ENCODE peak calls at places on chromosome 3, in four cellular contexts. K, Y, O and I are unnamed samples.

GRCh38 chr3:22450785-22451400 is 699.9 kb upstream of the ZNF385D start:
- DNase-seq in K (no peak), Y (no peak), O (no peak), I (peak)

GRCh38 chr3:31455524-31455923 is 77.2 kb upstream of the STT3B start:
- DNase-seq in K (no peak), Y (no peak), O (no peak), I (no peak)

GRCh38 chr3:122892561-122892960 is 97.7 kb downstream of the SLC49A4 start:
- DNase-seq in K (no peak), Y (no peak), O (no peak), I (no peak)

GRCh38 chr3:15645246-15645645 is 43.7 kb downstream of the BTD start:
- DNase-seq in K (no peak), Y (no peak), O (no peak), I (no peak)

GRCh38 chr3:168860028-168860427 is 764.3 kb upstream of the GOLIM4 start:
- DNase-seq in K (no peak), Y (no peak), O (no peak), I (no peak)

GRCh38 chr3:51549311-51549710 is 10.8 kb downstream of the RAD54L2 start:
- DNase-seq in K (no peak), Y (no peak), O (no peak), I (no peak)

GRCh38 chr3:106161236-106161635 is 292.4 kb upstream of the CBLB start:
- DNase-seq in K (no peak), Y (no peak), O (no peak), I (no peak)

GRCh38 chr3:187112934-187113793 is 26.1 kb downstream of the RPL39L start:
- DNase-seq in K (no peak), Y (peak), O (peak), I (peak)

GRCh38 chr3:169348981-169349942 is 314.2 kb downstream of the MECOM start:
- DNase-seq in K (no peak), Y (peak), O (no peak), I (no peak)

GRCh38 chr3:141485578-141486415 is 1.0 kb upstream of the RASA2 start:
- DNase-seq in K (no peak), Y (peak), O (peak), I (peak)

GRCh38 chr3:45943207-45943846 is at the start of gene CXCR6:
- DNase-seq in K (no peak), Y (no peak), O (no peak), I (no peak)

GRCh38 chr3:69086133-69086722 is 1.5 kb downstream of the ARL6IP5 start:
- DNase-seq in K (peak), Y (peak), O (peak), I (peak)

GRCh38 chr3:53626876-53627275 is 132.5 kb downstream of the CACNA1D start:
- DNase-seq in K (no peak), Y (no peak), O (no peak), I (no peak)

GRCh38 chr3:149596136-149596770 is 61.6 kb downstream of the WWTR1 start:
- DNase-seq in K (no peak), Y (peak), O (no peak), I (no peak)

GRCh38 chr3:16142350-16143050 is 32.0 kb upstream of the GALNT15 start:
- DNase-seq in K (no peak), Y (no peak), O (no peak), I (no peak)

GRCh38 chr3:16476636-16477035 is 36.9 kb downstream of the RFTN1 start:
- DNase-seq in K (no peak), Y (peak), O (peak), I (peak)

DNA sequence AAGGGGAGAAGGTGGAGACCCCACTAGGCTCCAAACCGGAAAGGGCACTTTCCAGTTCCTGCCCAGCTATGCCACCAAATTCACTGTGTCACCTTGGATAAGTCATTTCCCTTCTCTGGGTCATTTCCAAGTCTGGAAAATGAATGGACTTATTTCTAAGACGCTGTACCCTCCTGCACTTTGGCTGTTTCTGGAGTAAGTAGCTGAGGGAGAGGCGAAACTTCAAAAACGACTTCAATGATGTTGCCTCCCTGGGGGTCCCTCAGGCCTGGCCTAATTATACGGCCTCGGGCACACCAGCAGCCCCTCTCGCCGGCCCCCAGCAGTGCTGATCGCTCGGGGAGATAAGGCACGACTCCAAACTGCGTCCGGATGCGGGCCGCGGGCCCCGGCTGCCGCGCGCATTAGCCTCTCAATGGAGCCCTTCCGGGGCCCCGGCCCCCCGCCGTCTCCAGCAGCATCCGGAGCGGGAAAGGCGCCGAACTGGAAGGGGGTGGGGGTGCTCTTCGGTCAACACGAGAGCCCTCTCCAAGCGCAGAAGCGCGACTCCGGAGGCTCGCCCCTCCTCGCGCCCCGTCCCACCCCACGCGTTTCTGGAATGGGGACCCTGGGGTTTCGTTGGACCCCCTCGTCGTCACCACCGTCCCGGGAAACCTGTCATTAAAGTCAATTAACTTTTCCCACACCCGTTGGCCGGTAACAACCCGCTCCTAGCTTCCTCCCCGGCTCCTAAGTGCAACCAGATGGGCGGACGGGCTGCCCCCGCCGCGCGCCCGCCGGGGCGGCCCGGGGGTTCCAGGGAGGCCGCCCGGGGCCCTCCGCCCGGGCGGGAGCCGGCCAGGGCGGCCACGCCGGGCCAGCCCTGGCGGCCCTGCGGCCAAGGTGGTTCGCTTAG is 4.8 kb downstream of the HES1 start:
- DNase-seq in K (peak), Y (peak), O (peak), I (peak)
- H3K4me3 ChIP-seq in K (no peak), Y (peak), O (peak), I (peak)

GRCh38 chr3:71225951-71226564 is 357.5 kb downstream of the FOXP1 start:
- DNase-seq in K (no peak), Y (no peak), O (peak), I (no peak)
- H3K4me3 ChIP-seq in K (no peak), Y (no peak), O (peak), I (no peak)

GRCh38 chr3:154779571-154779970 is 300.5 kb upstream of the MME start:
- DNase-seq in K (no peak), Y (peak), O (no peak), I (peak)

GRCh38 chr3:154780263-154780662 is 299.9 kb upstream of the MME start:
- DNase-seq in K (no peak), Y (no peak), O (no peak), I (no peak)

GRCh38 chr3:154776549-154777230 is 303.4 kb upstream of the MME start:
- DNase-seq in K (no peak), Y (no peak), O (no peak), I (no peak)

GRCh38 chr3:154775821-154776548 is 304.1 kb upstream of the MME start:
- DNase-seq in K (no peak), Y (no peak), O (no peak), I (no peak)

DNA sequence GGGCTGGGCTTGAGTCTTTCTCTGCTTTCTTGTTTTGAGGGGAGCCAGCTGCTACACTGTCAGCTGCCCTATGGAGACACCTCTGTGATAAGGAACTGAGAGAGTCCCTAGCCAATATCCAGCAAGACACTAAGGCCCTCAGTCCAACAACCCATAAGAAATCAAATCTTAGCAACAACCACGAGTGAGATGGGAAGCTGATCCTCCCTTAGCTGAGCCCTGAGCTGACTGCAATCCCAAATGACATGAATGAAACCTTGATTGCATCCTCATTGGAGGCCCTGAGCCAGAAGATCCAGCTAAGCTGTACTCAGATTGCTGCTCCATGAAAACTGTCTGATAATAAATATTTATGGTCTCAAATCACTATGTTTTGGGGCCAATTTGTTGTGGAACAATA is 302.1 kb upstream of the MME start:
- DNase-seq in K (no peak), Y (peak), O (no peak), I (no peak)
- H3K4me3 ChIP-seq in K (no peak), Y (no peak), O (no peak), I (no peak)

GRCh38 chr3:55485208-55485791 is 1.8 kb downstream of the WNT5A start:
- DNase-seq in K (peak), Y (peak), O (peak), I (peak)
- H3K4me3 ChIP-seq in K (peak), Y (peak), O (peak), I (peak)